ENCODE peak calls at places on chromosomes 11 and 22, in eight cellular contexts. D, R, C, K, X, S, V and L are unnamed samples.

GRCh38 chr11:133065847-133066485 is 466.3 kb downstream of the OPCML start:
- DNase-seq in K (no peak), D (no peak), S (no peak), C (peak; percentile 69), R (no peak), X (no peak), V (no peak), L (no peak)

GRCh38 chr11:20208622-20209090 is 48.4 kb upstream of the DBX1 start:
- DNase-seq in V (no peak), D (no peak), R (no peak), S (no peak), X (no peak), K (no peak), C (no peak), L (no peak)

GRCh38 chr11:129457321-129457720 is 81.7 kb downstream of the BARX2 start:
- DNase-seq in C (no peak), K (no peak), V (no peak), D (no peak), R (no peak), S (no peak), X (no peak), L (no peak)

GRCh38 chr11:88363566-88364169 is 26.1 kb upstream of the CTSC start:
- DNase-seq in D (no peak), C (no peak), K (no peak), S (no peak), X (no peak), V (no peak), R (no peak), L (no peak)

GRCh38 chr22:38966379-38966700 is 8.9 kb downstream of the APOBEC3A start:
- DNase-seq in D (no peak), C (no peak), V (no peak), R (no peak), S (no peak), K (no peak), X (no peak), L (no peak)

GRCh38 chr11:67563354-67564114 is 20.1 kb upstream of the GSTP1 start:
- DNase-seq in K (peak; percentile 67), X (no peak), D (peak; percentile 50), C (no peak), V (no peak), S (no peak), R (no peak), L (no peak)

GRCh38 chr11:7612056-7612660 is 61.1 kb downstream of the CYB5R2 start:
- DNase-seq in V (no peak), X (no peak), K (no peak), S (no peak), R (no peak), D (no peak), C (no peak), L (no peak)

GRCh38 chr11:60263434-60263833 is 17.0 kb upstream of the MS4A4A start:
- DNase-seq in K (no peak), D (no peak), C (no peak), R (no peak), S (no peak), X (no peak), V (no peak), L (no peak)

GRCh38 chr22:40046126-40046525 is 51.4 kb downstream of the FAM83F start:
- DNase-seq in X (no peak), V (no peak), C (no peak), D (no peak), S (no peak), K (no peak), R (peak; percentile 23), L (no peak)

GRCh38 chr22:27642104-27642800 is 159.3 kb downstream of the MN1 start:
- DNase-seq in X (no peak), D (no peak), R (no peak), V (no peak), S (no peak), K (no peak), C (no peak), L (no peak)

GRCh38 chr11:65897020-65897471 is 3.1 kb downstream of the FOSL1 start:
- DNase-seq in C (no peak), D (no peak), K (no peak), R (no peak), S (no peak), X (no peak), V (no peak), L (no peak)
- H3K4me1 ChIP-seq in C (peaks cover 51% of the 10 kb centered on the region), D (peaks cover 52% of the 10 kb centered on the region), K (peaks cover 48% of the 10 kb centered on the region), R (peaks cover 43% of the 10 kb centered on the region), S (peaks cover 48% of the 10 kb centered on the region), X (peaks cover 43% of the 10 kb centered on the region), V (peaks cover 11% of the 10 kb centered on the region), L (peaks cover 29% of the 10 kb centered on the region)

GRCh38 chr11:72007587-72007986 is 8.9 kb downstream of the IL18BP start:
- DNase-seq in X (no peak), R (no peak), V (no peak), C (no peak), D (no peak), K (no peak), S (no peak), L (no peak)
- H3K36me3 ChIP-seq in X (peaks cover 99% of the 10 kb centered on the region), R (peaks cover 88% of the 10 kb centered on the region), V (peaks cover 96% of the 10 kb centered on the region), C (peaks cover 100% of the 10 kb centered on the region), D (peaks cover 98% of the 10 kb centered on the region), K (peaks cover 96% of the 10 kb centered on the region), S (peaks cover 82% of the 10 kb centered on the region), L (peaks cover 96% of the 10 kb centered on the region)

GRCh38 chr11:68837583-68838571 is 3.8 kb downstream of the CPT1A start:
- DNase-seq in C (no peak), X (no peak), S (no peak), V (no peak), K (no peak), D (no peak), R (no peak), L (no peak)

GRCh38 chr11:68835328-68835727 is 6.4 kb downstream of the CPT1A start:
- DNase-seq in K (no peak), S (no peak), R (no peak), V (no peak), X (no peak), D (no peak), C (no peak), L (no peak)

GRCh38 chr11:68838572-68838964 is 3.1 kb downstream of the CPT1A start:
- DNase-seq in S (peak; percentile 15), R (peak; percentile 40), V (no peak), D (no peak), X (no peak), K (no peak), C (no peak), L (no peak)

GRCh38 chr11:68832476-68833176 is 9.1 kb downstream of the CPT1A start:
- DNase-seq in S (no peak), X (no peak), K (no peak), D (no peak), C (no peak), V (no peak), R (no peak), L (no peak)

DNA sequence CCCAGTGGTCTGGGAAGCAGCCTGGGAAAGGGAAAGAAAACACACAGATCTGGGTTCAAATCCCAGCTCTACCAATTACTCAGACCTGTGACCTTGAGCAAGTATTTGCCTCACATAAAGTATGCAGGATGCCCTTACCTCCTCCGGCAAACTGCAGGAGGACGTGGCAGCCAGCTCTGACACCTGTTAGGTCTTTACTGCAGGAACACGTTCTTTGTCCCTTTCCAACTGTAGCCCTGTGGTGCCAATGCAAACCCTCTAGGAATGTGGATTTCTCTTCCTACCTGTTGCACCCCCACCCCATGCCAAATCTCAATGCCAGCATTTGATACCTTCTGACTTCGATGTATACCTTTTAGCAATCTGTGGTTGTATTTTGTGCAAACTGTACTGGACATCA is 6.0 kb downstream of the CPT1A start:
- DNase-seq in V (no peak), K (no peak), S (no peak), R (no peak), X (no peak), C (no peak), D (no peak), L (no peak)
- H3K4me1 ChIP-seq in V (peaks cover 2% of the 10 kb centered on the region), K (peaks cover 68% of the 10 kb centered on the region), S (peaks cover 50% of the 10 kb centered on the region), R (peaks cover 21% of the 10 kb centered on the region), X (peaks cover 36% of the 10 kb centered on the region), C (peaks cover 81% of the 10 kb centered on the region), D (peaks cover 92% of the 10 kb centered on the region), L (peaks cover 11% of the 10 kb centered on the region)

GRCh38 chr11:70348608-70349007 is 49.7 kb upstream of the CTTN start:
- DNase-seq in C (no peak), V (no peak), X (no peak), R (no peak), K (no peak), S (no peak), D (no peak), L (no peak)
- H3K36me3 ChIP-seq in C (peaks cover 76% of the 10 kb centered on the region), V (peaks cover 74% of the 10 kb centered on the region), X (peaks cover 36% of the 10 kb centered on the region), R (peaks cover 51% of the 10 kb centered on the region), K (peaks cover 20% of the 10 kb centered on the region), S (peaks cover 13% of the 10 kb centered on the region), D (peaks cover 67% of the 10 kb centered on the region), L (peaks cover 52% of the 10 kb centered on the region)

GRCh38 chr11:48124880-48125279 is 91.7 kb upstream of the OR4B1 start:
- DNase-seq in D (no peak), V (no peak), C (no peak), R (no peak), K (no peak), S (no peak), X (no peak), L (no peak)

GRCh38 chr11:48123934-48124755 is 92.5 kb upstream of the OR4B1 start:
- DNase-seq in C (no peak), D (no peak), S (no peak), V (no peak), R (peak; percentile 37), K (no peak), X (no peak), L (no peak)

GRCh38 chr11:48125866-48126265 is 90.7 kb upstream of the OR4B1 start:
- DNase-seq in X (no peak), R (no peak), V (no peak), C (no peak), K (no peak), S (no peak), D (no peak), L (no peak)

GRCh38 chr11:48129697-48130395 is 86.8 kb upstream of the OR4B1 start:
- DNase-seq in X (no peak), V (no peak), K (no peak), C (no peak), D (no peak), R (no peak), S (no peak), L (no peak)

DNA sequence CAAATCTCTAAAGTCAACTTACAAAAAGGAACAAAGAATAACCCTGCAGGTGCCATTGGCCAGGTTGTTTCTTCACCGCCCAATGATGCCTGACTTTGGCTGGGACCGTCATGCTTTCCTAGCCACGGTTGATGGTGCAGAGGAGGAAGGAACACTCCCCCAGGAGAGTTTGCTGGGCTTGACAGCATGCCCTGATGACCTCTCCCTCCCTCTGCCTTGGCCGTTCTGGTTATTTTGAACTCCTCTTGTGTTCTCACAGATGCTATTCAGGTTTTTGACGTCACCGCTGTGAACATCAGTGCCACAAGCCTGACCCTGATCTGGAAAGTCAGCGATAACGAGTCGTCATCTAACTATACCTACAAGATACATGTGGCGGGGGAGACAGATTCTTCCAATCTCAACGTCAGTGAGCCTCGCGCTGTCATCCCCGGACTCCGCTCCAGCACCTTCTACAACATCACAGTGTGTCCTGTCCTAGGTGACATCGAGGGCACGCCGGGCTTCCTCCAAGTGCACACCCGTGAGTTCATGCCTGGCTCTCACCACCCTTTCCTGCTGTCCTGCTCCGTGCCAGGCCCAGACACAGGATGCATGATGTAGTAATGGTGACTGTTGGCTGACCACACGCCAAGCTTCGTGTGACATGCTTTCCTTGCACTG is 89.0 kb upstream of the OR4B1 start:
- DNase-seq in C (no peak), R (no peak), D (no peak), K (no peak), S (no peak), X (no peak), V (no peak), L (no peak)
- H3K4me1 ChIP-seq in C (no peaks in the 10 kb centered on the region), R (peaks cover 12% of the 10 kb centered on the region), D (no peaks in the 10 kb centered on the region), K (no peaks in the 10 kb centered on the region), S (no peaks in the 10 kb centered on the region), X (no peaks in the 10 kb centered on the region), V (no peaks in the 10 kb centered on the region), L (no peaks in the 10 kb centered on the region)

GRCh38 chr11:1001682-1002081 is 34.8 kb downstream of the MUC6 start:
- DNase-seq in D (no peak), K (no peak), X (no peak), V (no peak), S (no peak), C (no peak), R (no peak), L (no peak)
- H3K36me3 ChIP-seq in D (peaks cover 67% of the 10 kb centered on the region), K (peaks cover 37% of the 10 kb centered on the region), X (peaks cover 66% of the 10 kb centered on the region), V (peaks cover 83% of the 10 kb centered on the region), S (peaks cover 21% of the 10 kb centered on the region), C (peaks cover 80% of the 10 kb centered on the region), R (peaks cover 34% of the 10 kb centered on the region), L (peaks cover 19% of the 10 kb centered on the region)